ENCODE peak calls at places on chromosome 4, in nine cellular contexts. One of them, this sample, is unnamed.

GRCh38 chr4:3047464-3048286 is 26.7 kb downstream of the HTT-AS start:
- DNase-seq in K562: peak; percentile 80
- DNase-seq in stomach: peak; percentile 76
- DNase-seq in A549: peak; percentile 16
- DNase-seq in H1: peak; percentile 41
- DNase-seq in thyroid gland: peak; percentile 76
- DNase-seq in suprapubic skin: no peak
- DNase-seq in tibial nerve: peak; percentile 57
- DNase-seq in uterus: peak; percentile 44
- DNase-seq in this sample: no peak

GRCh38 chr4:181911420-181911819 is 331.8 kb upstream of the TENM3 start:
- DNase-seq in K562: no peak
- DNase-seq in stomach: no peak
- DNase-seq in A549: no peak
- DNase-seq in H1: no peak
- DNase-seq in thyroid gland: no peak
- DNase-seq in suprapubic skin: no peak
- DNase-seq in tibial nerve: no peak
- DNase-seq in uterus: no peak
- DNase-seq in this sample: no peak

GRCh38 chr4:139858436-139859225 is 193.0 kb downstream of the MGST2 start:
- DNase-seq in K562: no peak
- DNase-seq in stomach: no peak
- DNase-seq in A549: no peak
- DNase-seq in H1: no peak
- DNase-seq in thyroid gland: no peak
- DNase-seq in suprapubic skin: no peak
- DNase-seq in tibial nerve: no peak
- DNase-seq in uterus: no peak
- DNase-seq in this sample: no peak

GRCh38 chr4:94759767-94760211 is 2.0 kb downstream of the BMPR1B start:
- DNase-seq in K562: no peak
- DNase-seq in stomach: no peak
- DNase-seq in A549: no peak
- DNase-seq in H1: no peak
- DNase-seq in thyroid gland: no peak
- DNase-seq in suprapubic skin: no peak
- DNase-seq in tibial nerve: no peak
- DNase-seq in uterus: no peak
- DNase-seq in this sample: no peak

GRCh38 chr4:86895692-86896488 is 3.7 kb upstream of the C4orf36 start:
- DNase-seq in K562: peak; percentile 72
- DNase-seq in stomach: no peak
- DNase-seq in A549: peak; percentile 22
- DNase-seq in H1: no peak
- DNase-seq in thyroid gland: no peak
- DNase-seq in suprapubic skin: no peak
- DNase-seq in tibial nerve: no peak
- DNase-seq in uterus: no peak
- DNase-seq in this sample: no peak

GRCh38 chr4:151675366-151676060 is 85.3 kb downstream of the GATB start:
- DNase-seq in K562: no peak
- DNase-seq in stomach: no peak
- DNase-seq in A549: no peak
- DNase-seq in H1: no peak
- DNase-seq in thyroid gland: no peak
- DNase-seq in suprapubic skin: no peak
- DNase-seq in tibial nerve: no peak
- DNase-seq in uterus: no peak
- DNase-seq in this sample: peak; percentile 77

GRCh38 chr4:13092702-13093101 is 391.4 kb downstream of the RAB28 start:
- DNase-seq in K562: no peak
- DNase-seq in stomach: no peak
- DNase-seq in A549: no peak
- DNase-seq in H1: no peak
- DNase-seq in thyroid gland: no peak
- DNase-seq in suprapubic skin: no peak
- DNase-seq in tibial nerve: no peak
- DNase-seq in uterus: peak; percentile 16
- DNase-seq in this sample: no peak

GRCh38 chr4:109248322-109248895 is 54.0 kb downstream of the COL25A1 start:
- DNase-seq in K562: no peak
- DNase-seq in stomach: no peak
- DNase-seq in A549: no peak
- DNase-seq in H1: no peak
- DNase-seq in thyroid gland: no peak
- DNase-seq in suprapubic skin: no peak
- DNase-seq in tibial nerve: no peak
- DNase-seq in uterus: no peak
- DNase-seq in this sample: no peak

GRCh38 chr4:185137233-185137925 is 5.7 kb upstream of the SLC25A4 start:
- DNase-seq in K562: no peak
- DNase-seq in stomach: no peak
- DNase-seq in A549: no peak
- DNase-seq in H1: no peak
- DNase-seq in thyroid gland: no peak
- DNase-seq in suprapubic skin: no peak
- DNase-seq in tibial nerve: no peak
- DNase-seq in uterus: no peak
- DNase-seq in this sample: no peak

GRCh38 chr4:105641876-105642275 is 66.6 kb downstream of the INTS12 start:
- DNase-seq in K562: no peak
- DNase-seq in stomach: no peak
- DNase-seq in A549: no peak
- DNase-seq in H1: no peak
- DNase-seq in thyroid gland: no peak
- DNase-seq in suprapubic skin: no peak
- DNase-seq in tibial nerve: no peak
- DNase-seq in uterus: no peak
- DNase-seq in this sample: no peak

GRCh38 chr4:55866290-55866907 is 13.0 kb downstream of the EXOC1 start:
- DNase-seq in K562: peak; percentile 77
- DNase-seq in stomach: no peak
- DNase-seq in A549: no peak
- DNase-seq in H1: no peak
- DNase-seq in thyroid gland: no peak
- DNase-seq in suprapubic skin: no peak
- DNase-seq in tibial nerve: no peak
- DNase-seq in uterus: no peak
- DNase-seq in this sample: no peak

GRCh38 chr4:66943117-66943516 is 602.2 kb downstream of the CENPC start:
- DNase-seq in K562: no peak
- DNase-seq in stomach: no peak
- DNase-seq in A549: no peak
- DNase-seq in H1: no peak
- DNase-seq in thyroid gland: no peak
- DNase-seq in suprapubic skin: no peak
- DNase-seq in tibial nerve: no peak
- DNase-seq in uterus: no peak
- DNase-seq in this sample: no peak

GRCh38 chr4:54586343-54586953 is 71.3 kb upstream of the KIT start:
- DNase-seq in K562: peak; percentile 59
- DNase-seq in stomach: no peak
- DNase-seq in A549: no peak
- DNase-seq in H1: no peak
- DNase-seq in thyroid gland: no peak
- DNase-seq in suprapubic skin: no peak
- DNase-seq in tibial nerve: no peak
- DNase-seq in uterus: no peak
- DNase-seq in this sample: no peak

GRCh38 chr4:125316391-125316780 is 1.6 kb downstream of the FAT4 start:
- DNase-seq in K562: no peak
- DNase-seq in stomach: peak; percentile 41
- DNase-seq in A549: peak; percentile 18
- DNase-seq in H1: no peak
- DNase-seq in thyroid gland: peak; percentile 79
- DNase-seq in suprapubic skin: peak; percentile 69
- DNase-seq in tibial nerve: peak; percentile 25
- DNase-seq in uterus: peak; percentile 25
- DNase-seq in this sample: peak; percentile 24

DNA sequence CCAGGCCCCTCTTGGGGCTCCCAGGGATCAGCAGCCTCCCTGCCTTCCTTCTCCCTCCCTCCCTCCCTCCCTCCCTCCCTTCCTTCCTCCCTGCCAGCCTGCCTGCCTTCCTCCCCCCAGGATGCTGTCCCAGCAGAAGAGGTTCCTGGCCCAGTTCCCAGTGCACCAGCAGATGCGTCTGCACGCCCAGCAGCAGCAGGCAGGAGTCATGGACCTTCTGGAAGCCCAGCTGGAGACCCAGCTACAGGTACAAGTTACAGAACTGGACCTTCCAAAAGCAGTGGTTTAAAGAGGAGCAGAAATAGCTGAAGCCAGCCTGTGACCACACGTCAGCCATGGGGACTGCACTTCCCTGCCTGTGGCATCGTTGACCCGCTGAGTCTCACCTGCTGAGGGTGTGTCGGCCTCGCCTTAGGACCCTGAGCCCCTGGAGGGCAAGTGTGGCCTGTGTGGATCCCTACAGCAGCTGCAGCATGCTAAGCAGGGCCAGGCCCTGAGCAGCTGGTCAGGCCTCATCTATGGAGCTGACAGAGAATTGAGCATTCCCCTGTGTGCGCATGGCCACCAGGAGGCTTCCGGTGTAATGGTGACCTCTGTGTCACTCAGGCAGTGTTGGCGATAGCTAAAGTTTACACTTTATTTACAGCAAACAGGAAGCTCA is 84.7 kb downstream of the CRMP1 start:
- DNase-seq in K562: no peak
- DNase-seq in stomach: no peak
- DNase-seq in A549: no peak
- DNase-seq in H1: no peak
- DNase-seq in thyroid gland: no peak
- DNase-seq in suprapubic skin: no peak
- DNase-seq in tibial nerve: no peak
- DNase-seq in uterus: no peak
- DNase-seq in this sample: no peak
- TF ChIP-seq CTCF in K562: no peak
- TF ChIP-seq CTCF in stomach: no peak
- TF ChIP-seq CTCF in A549: no peak
- TF ChIP-seq CTCF in H1: peak; percentile 4
- TF ChIP-seq CTCF in thyroid gland: no peak
- TF ChIP-seq CTCF in suprapubic skin: no peak
- TF ChIP-seq CTCF in tibial nerve: no peak
- TF ChIP-seq CTCF in uterus: no peak
- TF ChIP-seq CTCF in this sample: no peak

GRCh38 chr4:38663801-38664703 is at the start of gene KLF3:
- DNase-seq in K562: peak; percentile 92
- DNase-seq in stomach: peak; percentile 96
- DNase-seq in A549: peak; percentile 63
- DNase-seq in H1: no peak
- DNase-seq in thyroid gland: peak; percentile 95
- DNase-seq in suprapubic skin: peak; percentile 96
- DNase-seq in tibial nerve: peak; percentile 89
- DNase-seq in uterus: peak; percentile 94
- DNase-seq in this sample: peak; percentile 92
- TF ChIP-seq POLR2A in K562: no peak
- TF ChIP-seq POLR2A in stomach: peak; percentile 37
- TF ChIP-seq POLR2A in A549: peak; percentile 26
- TF ChIP-seq POLR2A in H1: peak; percentile 62
- TF ChIP-seq POLR2A in thyroid gland: peak; percentile 86
- TF ChIP-seq POLR2A in suprapubic skin: peak; percentile 77
- TF ChIP-seq POLR2A in tibial nerve: peak; percentile 86
- TF ChIP-seq POLR2A in uterus: peak; percentile 89
- TF ChIP-seq POLR2A in this sample: peak; percentile 32

GRCh38 chr4:74339501-74339900 is 25.4 kb upstream of the EREG start:
- DNase-seq in K562: no peak
- DNase-seq in stomach: no peak
- DNase-seq in A549: no peak
- DNase-seq in H1: no peak
- DNase-seq in thyroid gland: no peak
- DNase-seq in suprapubic skin: no peak
- DNase-seq in tibial nerve: no peak
- DNase-seq in uterus: no peak
- DNase-seq in this sample: no peak

GRCh38 chr4:74334636-74335035 is 26.4 kb downstream of the EPGN start:
- DNase-seq in K562: peak; percentile 51
- DNase-seq in stomach: no peak
- DNase-seq in A549: no peak
- DNase-seq in H1: no peak
- DNase-seq in thyroid gland: no peak
- DNase-seq in suprapubic skin: no peak
- DNase-seq in tibial nerve: no peak
- DNase-seq in uterus: no peak
- DNase-seq in this sample: no peak

GRCh38 chr4:74344031-74344430 is 20.9 kb upstream of the EREG start:
- DNase-seq in K562: no peak
- DNase-seq in stomach: no peak
- DNase-seq in A549: no peak
- DNase-seq in H1: no peak
- DNase-seq in thyroid gland: no peak
- DNase-seq in suprapubic skin: no peak
- DNase-seq in tibial nerve: no peak
- DNase-seq in uterus: no peak
- DNase-seq in this sample: no peak

GRCh38 chr4:74335341-74336019 is 27.2 kb downstream of the EPGN start:
- DNase-seq in K562: no peak
- DNase-seq in stomach: no peak
- DNase-seq in A549: no peak
- DNase-seq in H1: no peak
- DNase-seq in thyroid gland: no peak
- DNase-seq in suprapubic skin: no peak
- DNase-seq in tibial nerve: no peak
- DNase-seq in uterus: no peak
- DNase-seq in this sample: no peak

GRCh38 chr4:74338792-74339333 is 26.1 kb upstream of the EREG start:
- DNase-seq in K562: no peak
- DNase-seq in stomach: no peak
- DNase-seq in A549: no peak
- DNase-seq in H1: no peak
- DNase-seq in thyroid gland: no peak
- DNase-seq in suprapubic skin: no peak
- DNase-seq in tibial nerve: no peak
- DNase-seq in uterus: no peak
- DNase-seq in this sample: no peak
- H3K4me3 ChIP-seq in K562: no peak overlapping the region
- H3K4me3 ChIP-seq in stomach: no peak overlapping the region
- H3K4me3 ChIP-seq in A549: no peak overlapping the region
- H3K4me3 ChIP-seq in H1: no peak overlapping the region
- H3K4me3 ChIP-seq in thyroid gland: no peak overlapping the region
- H3K4me3 ChIP-seq in suprapubic skin: no peak overlapping the region
- H3K4me3 ChIP-seq in tibial nerve: no peak overlapping the region
- H3K4me3 ChIP-seq in uterus: no peak overlapping the region
- H3K4me3 ChIP-seq in this sample: no peak overlapping the region

DNA sequence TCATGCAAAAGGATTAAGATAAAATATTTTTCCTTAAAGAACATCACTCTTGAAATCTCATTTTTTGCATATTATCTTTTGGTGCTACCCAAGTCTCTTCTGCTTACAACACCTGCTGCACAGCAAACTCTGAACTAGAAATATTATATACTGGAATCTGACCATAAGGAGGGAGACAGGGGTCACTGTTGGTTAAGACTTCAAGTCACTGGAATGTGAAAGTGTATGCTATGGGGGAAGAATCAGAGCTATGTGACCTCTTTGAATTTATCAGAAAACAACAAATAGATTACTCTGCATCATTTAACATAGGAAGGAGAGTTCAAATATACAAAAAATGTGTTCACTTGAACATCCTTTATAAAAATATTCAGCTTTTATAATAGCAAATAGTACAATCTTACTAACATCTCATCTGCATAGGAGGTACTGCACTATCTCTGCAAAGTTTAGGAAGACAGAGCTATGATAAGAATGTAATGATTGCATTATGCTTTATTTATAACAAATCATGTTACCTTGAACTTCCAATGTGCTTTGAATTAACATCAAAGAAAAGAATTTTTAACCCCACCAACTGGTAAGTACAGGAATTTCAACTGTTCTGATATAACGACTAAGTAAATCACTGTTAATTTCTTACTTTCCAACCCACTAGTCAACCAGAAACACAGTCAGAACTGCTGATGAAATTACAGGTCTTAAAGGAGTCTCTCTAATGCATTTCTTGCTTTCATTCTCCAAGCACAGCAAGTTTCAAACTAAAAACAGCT is 69.8 kb downstream of the ZNF827 start:
- DNase-seq in K562: no peak
- DNase-seq in stomach: no peak
- DNase-seq in A549: no peak
- DNase-seq in H1: no peak
- DNase-seq in thyroid gland: no peak
- DNase-seq in suprapubic skin: no peak
- DNase-seq in tibial nerve: no peak
- DNase-seq in uterus: no peak
- DNase-seq in this sample: no peak
- TF ChIP-seq CTCF in K562: no peak
- TF ChIP-seq CTCF in stomach: no peak
- TF ChIP-seq CTCF in A549: peak; percentile 7
- TF ChIP-seq CTCF in H1: peak; percentile 1
- TF ChIP-seq CTCF in thyroid gland: no peak
- TF ChIP-seq CTCF in suprapubic skin: no peak
- TF ChIP-seq CTCF in tibial nerve: no peak
- TF ChIP-seq CTCF in uterus: no peak
- TF ChIP-seq CTCF in this sample: no peak